ENCODE peak calls at places on chromosome 3, in eight cellular contexts. One of them, this sample, is unnamed.

GRCh38 chr3:105805402-105805801 is 63.4 kb downstream of the CBLB start:
- DNase-seq in heart right ventricle: no peak
- DNase-seq in left ventricle myocardium inferior: no peak
- DNase-seq in heart left ventricle: no peak
- DNase-seq in CD8-positive, alpha-beta memory T cell: no peak
- DNase-seq in NT2/D1: no peak
- DNase-seq in mucosa of descending colon: no peak
- DNase-seq in uterus: no peak
- DNase-seq in this sample: no peak

GRCh38 chr3:31921833-31922232 is 59.2 kb downstream of the OSBPL10 start:
- DNase-seq in heart right ventricle: no peak
- DNase-seq in left ventricle myocardium inferior: no peak
- DNase-seq in heart left ventricle: no peak
- DNase-seq in CD8-positive, alpha-beta memory T cell: no peak
- DNase-seq in NT2/D1: no peak
- DNase-seq in mucosa of descending colon: no peak
- DNase-seq in uterus: no peak
- DNase-seq in this sample: no peak

GRCh38 chr3:114902691-114903101 is 244.4 kb downstream of the ZBTB20 start:
- DNase-seq in heart right ventricle: no peak
- DNase-seq in left ventricle myocardium inferior: no peak
- DNase-seq in heart left ventricle: no peak
- DNase-seq in CD8-positive, alpha-beta memory T cell: no peak
- DNase-seq in NT2/D1: peak; percentile 86
- DNase-seq in mucosa of descending colon: no peak
- DNase-seq in uterus: no peak
- DNase-seq in this sample: peak; percentile 21

GRCh38 chr3:25441234-25441856 is 13.3 kb downstream of the RARB start:
- DNase-seq in heart right ventricle: no peak
- DNase-seq in left ventricle myocardium inferior: no peak
- DNase-seq in heart left ventricle: no peak
- DNase-seq in CD8-positive, alpha-beta memory T cell: no peak
- DNase-seq in NT2/D1: no peak
- DNase-seq in mucosa of descending colon: no peak
- DNase-seq in uterus: no peak
- DNase-seq in this sample: peak; percentile 10

GRCh38 chr3:24387000-24387399 is 107.7 kb downstream of the THRB start:
- DNase-seq in heart right ventricle: no peak
- DNase-seq in left ventricle myocardium inferior: no peak
- DNase-seq in heart left ventricle: no peak
- DNase-seq in CD8-positive, alpha-beta memory T cell: no peak
- DNase-seq in NT2/D1: no peak
- DNase-seq in mucosa of descending colon: no peak
- DNase-seq in uterus: no peak
- DNase-seq in this sample: peak; percentile 28

GRCh38 chr3:133570937-133571320 is 2.6 kb upstream of the CDV3 start:
- DNase-seq in heart right ventricle: no peak
- DNase-seq in left ventricle myocardium inferior: no peak
- DNase-seq in heart left ventricle: no peak
- DNase-seq in CD8-positive, alpha-beta memory T cell: no peak
- DNase-seq in NT2/D1: no peak
- DNase-seq in mucosa of descending colon: no peak
- DNase-seq in uterus: no peak
- DNase-seq in this sample: no peak

GRCh38 chr3:177337548-177338331 is 140.5 kb upstream of the TBL1XR1 start:
- DNase-seq in heart right ventricle: no peak
- DNase-seq in left ventricle myocardium inferior: no peak
- DNase-seq in heart left ventricle: no peak
- DNase-seq in CD8-positive, alpha-beta memory T cell: peak; percentile 48
- DNase-seq in NT2/D1: no peak
- DNase-seq in mucosa of descending colon: no peak
- DNase-seq in uterus: no peak
- DNase-seq in this sample: peak; percentile 75

GRCh38 chr3:19231792-19232461 is 83.6 kb downstream of the KCNH8 start:
- DNase-seq in heart right ventricle: no peak
- DNase-seq in left ventricle myocardium inferior: no peak
- DNase-seq in heart left ventricle: no peak
- DNase-seq in CD8-positive, alpha-beta memory T cell: no peak
- DNase-seq in NT2/D1: no peak
- DNase-seq in mucosa of descending colon: no peak
- DNase-seq in uterus: no peak
- DNase-seq in this sample: peak; percentile 16

GRCh38 chr3:98954806-98955205 is 53.3 kb upstream of the DCBLD2 start:
- DNase-seq in heart right ventricle: no peak
- DNase-seq in left ventricle myocardium inferior: no peak
- DNase-seq in heart left ventricle: no peak
- DNase-seq in CD8-positive, alpha-beta memory T cell: no peak
- DNase-seq in NT2/D1: no peak
- DNase-seq in mucosa of descending colon: no peak
- DNase-seq in uterus: no peak
- DNase-seq in this sample: no peak

GRCh38 chr3:73813291-73813977 is 188.7 kb upstream of the PDZRN3 start:
- DNase-seq in heart right ventricle: no peak
- DNase-seq in left ventricle myocardium inferior: no peak
- DNase-seq in heart left ventricle: no peak
- DNase-seq in CD8-positive, alpha-beta memory T cell: no peak
- DNase-seq in NT2/D1: no peak
- DNase-seq in mucosa of descending colon: no peak
- DNase-seq in uterus: no peak
- DNase-seq in this sample: no peak

GRCh38 chr3:192892981-192893827 is 24.5 kb downstream of the MB21D2 start:
- DNase-seq in heart right ventricle: peak; percentile 53
- DNase-seq in left ventricle myocardium inferior: no peak
- DNase-seq in heart left ventricle: peak; percentile 55
- DNase-seq in CD8-positive, alpha-beta memory T cell: peak; percentile 44
- DNase-seq in NT2/D1: no peak
- DNase-seq in mucosa of descending colon: no peak
- DNase-seq in uterus: no peak
- DNase-seq in this sample: peak; percentile 64

GRCh38 chr3:9749663-9750555 is at the start of gene OGG1:
- DNase-seq in heart right ventricle: peak; percentile 98
- DNase-seq in left ventricle myocardium inferior: peak; percentile 98
- DNase-seq in heart left ventricle: peak; percentile 99
- DNase-seq in CD8-positive, alpha-beta memory T cell: peak; percentile 96
- DNase-seq in NT2/D1: peak; percentile 97
- DNase-seq in mucosa of descending colon: peak; percentile 97
- DNase-seq in uterus: peak; percentile 98
- DNase-seq in this sample: peak; percentile 99

GRCh38 chr3:20931834-20932233 is 745.8 kb upstream of the SGO1 start:
- DNase-seq in heart right ventricle: no peak
- DNase-seq in left ventricle myocardium inferior: no peak
- DNase-seq in heart left ventricle: no peak
- DNase-seq in CD8-positive, alpha-beta memory T cell: no peak
- DNase-seq in NT2/D1: no peak
- DNase-seq in mucosa of descending colon: no peak
- DNase-seq in uterus: no peak
- DNase-seq in this sample: no peak

GRCh38 chr3:138442433-138442832 is 8.0 kb downstream of the ESYT3 start:
- DNase-seq in heart right ventricle: no peak
- DNase-seq in left ventricle myocardium inferior: no peak
- DNase-seq in heart left ventricle: no peak
- DNase-seq in CD8-positive, alpha-beta memory T cell: no peak
- DNase-seq in NT2/D1: no peak
- DNase-seq in mucosa of descending colon: no peak
- DNase-seq in uterus: no peak
- DNase-seq in this sample: peak; percentile 66

DNA sequence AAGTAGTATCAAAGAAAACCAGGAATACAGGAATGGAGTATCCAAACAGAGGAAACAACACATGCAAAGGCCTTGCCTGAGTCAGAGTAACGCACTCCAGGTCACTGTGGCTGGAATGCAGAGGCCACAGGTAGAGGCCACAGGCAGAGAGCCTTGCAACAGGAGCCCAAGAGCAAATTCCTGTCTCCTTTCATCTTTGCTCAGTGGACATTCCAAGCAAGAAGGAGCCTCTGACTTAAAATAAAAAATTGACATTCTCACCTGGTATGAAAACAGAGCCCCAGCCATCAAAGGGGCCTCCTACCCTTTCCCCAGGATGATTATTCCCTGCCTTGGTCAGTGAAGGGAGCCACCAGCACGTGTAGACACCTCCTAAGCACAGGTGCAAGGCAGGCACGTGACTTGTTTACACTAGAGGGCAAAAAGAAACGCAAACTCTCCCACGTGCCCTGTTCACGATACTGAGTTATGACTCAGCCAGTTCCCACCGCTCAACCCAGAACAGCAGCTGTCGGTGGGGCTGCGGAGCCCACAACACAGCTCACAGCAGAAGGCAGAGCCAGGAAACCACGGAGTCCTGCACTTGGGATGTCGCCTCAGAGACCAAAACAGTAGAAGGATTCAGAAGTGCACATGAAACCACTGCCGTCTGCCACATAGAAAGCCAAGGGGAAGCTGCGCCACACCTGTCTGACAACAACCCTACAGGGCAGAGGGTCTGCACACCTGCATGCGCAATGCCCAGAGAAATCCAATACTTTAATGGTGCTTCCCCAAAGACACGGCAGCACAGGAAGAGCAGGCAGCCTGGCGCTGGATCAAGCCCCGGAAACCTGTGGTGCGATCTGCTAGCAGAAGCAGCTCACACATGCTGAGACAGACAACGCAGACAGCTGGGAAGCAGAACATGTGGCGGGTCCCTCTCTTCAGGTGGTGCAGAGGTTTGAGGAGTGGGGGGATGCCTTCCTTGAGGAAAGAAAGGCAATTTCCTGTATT is 52.1 kb downstream of the ITGB5 start:
- DNase-seq in heart right ventricle: peak; percentile 70
- DNase-seq in left ventricle myocardium inferior: peak; percentile 28
- DNase-seq in heart left ventricle: peak; percentile 67
- DNase-seq in CD8-positive, alpha-beta memory T cell: peak; percentile 13
- DNase-seq in NT2/D1: no peak
- DNase-seq in mucosa of descending colon: peak; percentile 62
- DNase-seq in uterus: peak; percentile 60
- DNase-seq in this sample: peak; percentile 70
- H3K4me3 ChIP-seq in heart right ventricle: no peak overlapping the region
- H3K4me3 ChIP-seq in left ventricle myocardium inferior: no peak overlapping the region
- H3K4me3 ChIP-seq in heart left ventricle: no peak overlapping the region
- H3K4me3 ChIP-seq in CD8-positive, alpha-beta memory T cell: peak overlapping the region; percentile 57
- H3K4me3 ChIP-seq in NT2/D1: no peak overlapping the region
- H3K4me3 ChIP-seq in mucosa of descending colon: no peak overlapping the region
- H3K4me3 ChIP-seq in uterus: no peak overlapping the region
- H3K4me3 ChIP-seq in this sample: no peak overlapping the region

GRCh38 chr3:14522768-14523167 is 17.4 kb downstream of the GRIP2 start:
- DNase-seq in heart right ventricle: no peak
- DNase-seq in left ventricle myocardium inferior: no peak
- DNase-seq in heart left ventricle: no peak
- DNase-seq in CD8-positive, alpha-beta memory T cell: no peak
- DNase-seq in NT2/D1: no peak
- DNase-seq in mucosa of descending colon: no peak
- DNase-seq in uterus: peak; percentile 10
- DNase-seq in this sample: no peak

GRCh38 chr3:14525685-14526631 is 14.2 kb downstream of the GRIP2 start:
- DNase-seq in heart right ventricle: no peak
- DNase-seq in left ventricle myocardium inferior: no peak
- DNase-seq in heart left ventricle: no peak
- DNase-seq in CD8-positive, alpha-beta memory T cell: no peak
- DNase-seq in NT2/D1: no peak
- DNase-seq in mucosa of descending colon: no peak
- DNase-seq in uterus: peak; percentile 56
- DNase-seq in this sample: peak; percentile 33

GRCh38 chr3:14524311-14524711 is 15.8 kb downstream of the GRIP2 start:
- DNase-seq in heart right ventricle: peak; percentile 79
- DNase-seq in left ventricle myocardium inferior: peak; percentile 74
- DNase-seq in heart left ventricle: peak; percentile 61
- DNase-seq in CD8-positive, alpha-beta memory T cell: no peak
- DNase-seq in NT2/D1: no peak
- DNase-seq in mucosa of descending colon: no peak
- DNase-seq in uterus: peak; percentile 13
- DNase-seq in this sample: no peak

GRCh38 chr3:14523792-14524191 is 16.4 kb downstream of the GRIP2 start:
- DNase-seq in heart right ventricle: no peak
- DNase-seq in left ventricle myocardium inferior: no peak
- DNase-seq in heart left ventricle: no peak
- DNase-seq in CD8-positive, alpha-beta memory T cell: no peak
- DNase-seq in NT2/D1: no peak
- DNase-seq in mucosa of descending colon: no peak
- DNase-seq in uterus: no peak
- DNase-seq in this sample: no peak

GRCh38 chr3:14524920-14525660 is 15.1 kb downstream of the GRIP2 start:
- DNase-seq in heart right ventricle: no peak
- DNase-seq in left ventricle myocardium inferior: no peak
- DNase-seq in heart left ventricle: no peak
- DNase-seq in CD8-positive, alpha-beta memory T cell: no peak
- DNase-seq in NT2/D1: no peak
- DNase-seq in mucosa of descending colon: no peak
- DNase-seq in uterus: peak; percentile 13
- DNase-seq in this sample: no peak
- H3K4me1 ChIP-seq in heart right ventricle: peaks cover 74% of the 10 kb centered on the region
- H3K4me1 ChIP-seq in left ventricle myocardium inferior: peaks cover 68% of the 10 kb centered on the region
- H3K4me1 ChIP-seq in heart left ventricle: no peaks in the 10 kb centered on the region
- H3K4me1 ChIP-seq in CD8-positive, alpha-beta memory T cell: no peaks in the 10 kb centered on the region
- H3K4me1 ChIP-seq in NT2/D1: peaks cover 26% of the 10 kb centered on the region
- H3K4me1 ChIP-seq in mucosa of descending colon: no peaks in the 10 kb centered on the region
- H3K4me1 ChIP-seq in uterus: no peaks in the 10 kb centered on the region
- H3K4me1 ChIP-seq in this sample: no peaks in the 10 kb centered on the region

GRCh38 chr3:182728248-182728647 is 65.1 kb upstream of the ATP11B start:
- DNase-seq in heart right ventricle: no peak
- DNase-seq in left ventricle myocardium inferior: no peak
- DNase-seq in heart left ventricle: no peak
- DNase-seq in CD8-positive, alpha-beta memory T cell: no peak
- DNase-seq in NT2/D1: no peak
- DNase-seq in mucosa of descending colon: no peak
- DNase-seq in uterus: no peak
- DNase-seq in this sample: no peak

GRCh38 chr3:182726258-182727142 is 66.8 kb upstream of the ATP11B start:
- DNase-seq in heart right ventricle: no peak
- DNase-seq in left ventricle myocardium inferior: no peak
- DNase-seq in heart left ventricle: no peak
- DNase-seq in CD8-positive, alpha-beta memory T cell: no peak
- DNase-seq in NT2/D1: no peak
- DNase-seq in mucosa of descending colon: peak; percentile 72
- DNase-seq in uterus: no peak
- DNase-seq in this sample: no peak

GRCh38 chr3:182722938-182723337 is 70.4 kb upstream of the ATP11B start:
- DNase-seq in heart right ventricle: no peak
- DNase-seq in left ventricle myocardium inferior: no peak
- DNase-seq in heart left ventricle: no peak
- DNase-seq in CD8-positive, alpha-beta memory T cell: no peak
- DNase-seq in NT2/D1: no peak
- DNase-seq in mucosa of descending colon: no peak
- DNase-seq in uterus: no peak
- DNase-seq in this sample: no peak

GRCh38 chr3:182723596-182723995 is 69.7 kb upstream of the ATP11B start:
- DNase-seq in heart right ventricle: no peak
- DNase-seq in left ventricle myocardium inferior: no peak
- DNase-seq in heart left ventricle: no peak
- DNase-seq in CD8-positive, alpha-beta memory T cell: no peak
- DNase-seq in NT2/D1: no peak
- DNase-seq in mucosa of descending colon: no peak
- DNase-seq in uterus: no peak
- DNase-seq in this sample: peak; percentile 51

GRCh38 chr3:182725372-182726251 is 67.7 kb upstream of the ATP11B start:
- DNase-seq in heart right ventricle: no peak
- DNase-seq in left ventricle myocardium inferior: no peak
- DNase-seq in heart left ventricle: no peak
- DNase-seq in CD8-positive, alpha-beta memory T cell: no peak
- DNase-seq in NT2/D1: peak; percentile 20
- DNase-seq in mucosa of descending colon: peak; percentile 54
- DNase-seq in uterus: no peak
- DNase-seq in this sample: peak; percentile 36
- H3K4me3 ChIP-seq in heart right ventricle: no peak overlapping the region
- H3K4me3 ChIP-seq in left ventricle myocardium inferior: peak overlapping the region; percentile 34
- H3K4me3 ChIP-seq in heart left ventricle: peak overlapping the region; percentile 14
- H3K4me3 ChIP-seq in CD8-positive, alpha-beta memory T cell: no peak overlapping the region
- H3K4me3 ChIP-seq in NT2/D1: no peak overlapping the region
- H3K4me3 ChIP-seq in mucosa of descending colon: no peak overlapping the region
- H3K4me3 ChIP-seq in uterus: no peak overlapping the region
- H3K4me3 ChIP-seq in this sample: no peak overlapping the region

GRCh38 chr3:169556909-169557308 is 106.6 kb downstream of the MECOM start:
- DNase-seq in heart right ventricle: no peak
- DNase-seq in left ventricle myocardium inferior: no peak
- DNase-seq in heart left ventricle: no peak
- DNase-seq in CD8-positive, alpha-beta memory T cell: no peak
- DNase-seq in NT2/D1: no peak
- DNase-seq in mucosa of descending colon: no peak
- DNase-seq in uterus: no peak
- DNase-seq in this sample: no peak
- H3K4me1 ChIP-seq in heart right ventricle: peaks cover 16% of the 10 kb centered on the region
- H3K4me1 ChIP-seq in left ventricle myocardium inferior: peaks cover 10% of the 10 kb centered on the region
- H3K4me1 ChIP-seq in heart left ventricle: no peaks in the 10 kb centered on the region
- H3K4me1 ChIP-seq in CD8-positive, alpha-beta memory T cell: no peaks in the 10 kb centered on the region
- H3K4me1 ChIP-seq in NT2/D1: no peaks in the 10 kb centered on the region
- H3K4me1 ChIP-seq in mucosa of descending colon: no peaks in the 10 kb centered on the region
- H3K4me1 ChIP-seq in uterus: no peaks in the 10 kb centered on the region
- H3K4me1 ChIP-seq in this sample: no peaks in the 10 kb centered on the region